ENCODE peak calls at places on chromosome 7, in five cellular contexts. P is K562, C is lower lobe of right lung, X is heart right ventricle, W is left ventricle myocardium inferior. M is an unnamed sample. For H3K9me3, the result is how much of the 10 kb centered on the place peaks cover.

GRCh38 chr7:4299431-4299830 is 382.7 kb upstream of the FOXK1 start:
- DNase-seq in X (no peak), P (no peak), W (no peak), C (no peak), M (no peak)

GRCh38 chr7:18087687-18088078 is 60.0 kb upstream of the PRPS1L1 start:
- DNase-seq in W (no peak), C (no peak), P (no peak), X (no peak), M (no peak)

GRCh38 chr7:13990319-13990983 is 985 bp upstream of the ETV1 start:
- DNase-seq in P (no peak), W (peak), X (peak), C (peak), M (peak)

GRCh38 chr7:130942211-130942964 is 208.4 kb upstream of the KLF14 start:
- DNase-seq in W (no peak), C (no peak), P (peak), X (no peak), M (peak)

GRCh38 chr7:46173526-46174191 is 252.6 kb upstream of the IGFBP3 start:
- DNase-seq in P (no peak), W (peak), C (no peak), X (peak), M (no peak)

GRCh38 chr7:99624487-99624886 is 7.7 kb downstream of the ZSCAN25 start:
- DNase-seq in W (no peak), X (no peak), P (no peak), C (no peak), M (peak)

GRCh38 chr7:157017639-157018327 is 7.3 kb upstream of the MNX1 start:
- DNase-seq in C (no peak), W (no peak), P (no peak), X (no peak), M (no peak)

GRCh38 chr7:17140421-17140820 is 158.0 kb upstream of the AHR start:
- DNase-seq in C (no peak), W (no peak), X (no peak), P (no peak), M (no peak)

GRCh38 chr7:129797224-129797789 is 155.5 kb downstream of the UBE2H start:
- DNase-seq in C (no peak), X (no peak), W (no peak), P (no peak), M (no peak)

GRCh38 chr7:43491984-43492383 is 90.9 kb upstream of the STK17A start:
- DNase-seq in W (no peak), X (no peak), C (no peak), P (no peak), M (no peak)

GRCh38 chr7:155980841-155981240 is 168.6 kb upstream of the SHH start:
- DNase-seq in C (no peak), P (no peak), W (no peak), X (no peak), M (no peak)

GRCh38 chr7:105011771-105012502 is 2.1 kb upstream of the KMT2E start:
- DNase-seq in C (no peak), X (no peak), W (no peak), P (no peak), M (no peak)

GRCh38 chr7:19112290-19113000 is 5.0 kb downstream of the TWIST1 start:
- DNase-seq in X (peak), W (no peak), P (no peak), C (no peak), M (no peak)

GRCh38 chr7:135367114-135367513 is 133.5 kb downstream of the STRA8 start:
- DNase-seq in C (no peak), P (no peak), W (no peak), X (no peak), M (no peak)

GRCh38 chr7:80466638-80467037 is 45.2 kb downstream of the GNAT3 start:
- DNase-seq in C (no peak), X (no peak), P (no peak), W (no peak), M (no peak)

GRCh38 chr7:114062810-114063209 is 144.0 kb upstream of the PPP1R3A start:
- DNase-seq in P (no peak), X (no peak), W (no peak), C (no peak), M (no peak)

GRCh38 chr7:18535811-18536413 is 40.4 kb downstream of the HDAC9 start:
- DNase-seq in P (no peak), C (no peak), X (no peak), W (no peak), M (no peak)

GRCh38 chr7:373818-374705 is 84.1 kb downstream of the FOXL3 start:
- DNase-seq in C (no peak), W (no peak), P (no peak), X (no peak), M (peak)

GRCh38 chr7:36006656-36007229 is 146.3 kb upstream of the EEPD1 start:
- DNase-seq in C (no peak), X (no peak), P (no peak), W (no peak), M (no peak)

GRCh38 chr7:92808006-92808405 is 28.4 kb downstream of the CDK6 start:
- DNase-seq in C (no peak), X (no peak), W (no peak), P (no peak), M (no peak)

GRCh38 chr7:27921081-27921836 is 181.3 kb downstream of the TAX1BP1 start:
- DNase-seq in X (no peak), C (no peak), P (peak), W (no peak), M (no peak)

GRCh38 chr7:25189197-25189596 is 39.1 kb downstream of the NPVF start:
- DNase-seq in P (no peak), X (no peak), W (no peak), C (no peak), M (no peak)

GRCh38 chr7:25192043-25192442 is 36.2 kb downstream of the NPVF start:
- DNase-seq in C (no peak), X (no peak), P (no peak), W (no peak), M (no peak)

GRCh38 chr7:25186436-25186835 is 41.9 kb downstream of the NPVF start:
- DNase-seq in C (no peak), X (no peak), W (no peak), P (no peak), M (no peak)

DNA sequence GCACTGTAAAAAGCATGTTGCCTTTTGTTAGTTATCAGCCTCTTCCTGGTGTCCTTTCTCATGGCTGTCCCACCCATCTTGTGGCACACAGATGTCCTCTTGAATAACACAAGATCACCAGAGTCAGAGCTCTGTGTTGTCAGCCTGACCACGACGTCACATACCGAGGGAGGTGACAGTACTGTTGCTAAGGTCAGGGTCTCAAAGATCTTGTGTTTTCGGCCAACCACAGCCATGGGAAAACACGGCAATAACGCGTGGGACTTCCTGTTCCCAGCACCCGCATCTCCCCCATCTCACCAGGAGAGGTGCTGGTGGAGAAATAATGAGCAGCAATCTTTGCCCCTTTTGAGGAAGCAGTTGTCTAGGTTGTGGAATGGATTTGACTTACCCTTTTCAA is 40.4 kb downstream of the NPVF start:
- DNase-seq in P (peak), X (no peak), C (no peak), W (no peak), M (no peak)
- TF ChIP-seq CTCF in P (peak), X (no peak), C (no peak), W (no peak), M (no peak)

GRCh38 chr7:140544278-140544896 is 65.1 kb upstream of the MKRN1 start:
- DNase-seq in W (no peak), X (no peak), C (no peak), P (no peak), M (no peak)
- H3K27ac ChIP-seq in W (no peak), X (no peak), C (no peak), P (no peak), M (no peak)

GRCh38 chr7:64614812-64615211 is 51.1 kb upstream of the ZNF107 start:
- DNase-seq in P (no peak), C (no peak), X (no peak), W (no peak), M (no peak)
- H3K9me3 ChIP-seq in P (under half), C (under half), X (under half), W (under half), M (under half)

GRCh38 chr7:146665023-146665422 is 548.4 kb downstream of the CNTNAP2 start:
- DNase-seq in C (no peak), W (no peak), X (no peak), P (no peak), M (no peak)

DNA sequence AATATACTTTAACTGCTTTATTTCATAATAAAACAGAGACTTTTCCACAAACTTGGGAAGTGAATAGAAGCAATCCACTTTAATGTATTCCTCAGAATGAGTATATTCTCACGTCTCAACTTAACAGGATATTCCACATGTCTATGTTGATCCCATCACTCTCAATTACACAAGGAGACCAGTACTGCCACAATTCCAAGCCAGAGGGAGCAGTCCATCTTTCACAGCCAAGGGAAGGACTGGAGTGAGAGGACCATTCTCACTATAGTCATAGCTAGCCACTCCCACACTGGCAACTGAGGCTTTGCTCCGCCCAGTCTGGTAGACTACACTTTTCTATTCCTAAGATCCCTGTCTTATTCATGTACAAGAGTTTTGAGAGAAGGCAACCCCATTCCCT is 553.9 kb downstream of the CNTNAP2 start:
- DNase-seq in X (no peak), P (no peak), W (no peak), C (no peak), M (no peak)
- TF ChIP-seq CTCF in X (no peak), P (no peak), W (no peak), C (no peak), M (no peak)

DNA sequence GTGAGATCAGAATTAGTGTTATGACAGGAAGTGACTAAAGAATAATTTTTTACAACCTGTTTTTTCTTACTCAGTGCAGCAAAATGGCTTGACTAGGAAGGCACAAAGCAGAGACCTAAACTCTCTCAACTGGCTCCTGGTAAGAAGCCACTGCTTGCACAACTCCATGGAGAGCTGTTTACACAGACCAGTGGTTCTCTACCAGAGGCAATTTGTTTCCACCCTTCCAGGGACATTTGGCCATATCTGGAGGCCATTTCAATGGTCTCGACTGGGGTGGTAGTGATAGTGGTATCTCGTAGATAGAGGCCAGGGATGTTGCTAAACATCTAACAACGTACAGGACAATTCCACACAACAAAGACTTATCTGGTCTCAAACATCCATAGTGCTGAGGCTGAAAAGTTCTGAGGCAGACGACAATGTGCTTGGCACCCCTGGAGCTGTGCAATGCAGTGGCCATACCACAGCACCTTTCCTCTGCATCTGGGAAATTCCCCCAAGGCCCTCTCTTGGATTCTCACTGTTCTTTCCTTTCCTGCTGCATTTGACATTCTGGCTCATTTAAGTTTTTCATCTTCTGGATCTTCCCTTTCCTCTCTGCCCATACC is 105.4 kb upstream of the LAMB4 start:
- DNase-seq in P (no peak), W (no peak), C (no peak), X (no peak), M (no peak)
- H3K27ac ChIP-seq in P (peak), W (no peak), C (no peak), X (no peak), M (no peak)